ENCODE peak calls at places on chromosomes 7 and 10, in nine cellular contexts. One of them, this sample, is unnamed.

GRCh38 chr10:86372119-86372784 is 5.7 kb upstream of the GRID1 start:
- DNase-seq in gastrocnemius medialis: no peak
- DNase-seq in SK-N-SH: no peak
- DNase-seq in colonic mucosa: no peak
- DNase-seq in H9: no peak
- DNase-seq in CD4-positive, alpha-beta memory T cell: no peak
- DNase-seq in thoracic aorta: no peak
- DNase-seq in PC-9: no peak
- DNase-seq in spleen: peak; percentile 29
- DNase-seq in this sample: no peak

GRCh38 chr7:19665399-19666008 is 43.3 kb downstream of the POLR1F start:
- DNase-seq in gastrocnemius medialis: no peak
- DNase-seq in SK-N-SH: peak; percentile 39
- DNase-seq in colonic mucosa: no peak
- DNase-seq in H9: no peak
- DNase-seq in CD4-positive, alpha-beta memory T cell: peak; percentile 13
- DNase-seq in thoracic aorta: no peak
- DNase-seq in PC-9: no peak
- DNase-seq in spleen: no peak
- DNase-seq in this sample: no peak

GRCh38 chr10:35219906-35220890 is 93.6 kb downstream of the CREM start:
- DNase-seq in gastrocnemius medialis: no peak
- DNase-seq in SK-N-SH: no peak
- DNase-seq in colonic mucosa: no peak
- DNase-seq in H9: no peak
- DNase-seq in CD4-positive, alpha-beta memory T cell: no peak
- DNase-seq in thoracic aorta: no peak
- DNase-seq in PC-9: no peak
- DNase-seq in spleen: no peak
- DNase-seq in this sample: no peak

GRCh38 chr7:27182861-27183681 is 2.0 kb downstream of the HOXA11 start:
- DNase-seq in gastrocnemius medialis: peak; percentile 32
- DNase-seq in SK-N-SH: peak; percentile 55
- DNase-seq in colonic mucosa: no peak
- DNase-seq in H9: peak; percentile 71
- DNase-seq in CD4-positive, alpha-beta memory T cell: no peak
- DNase-seq in thoracic aorta: no peak
- DNase-seq in PC-9: no peak
- DNase-seq in spleen: peak; percentile 69
- DNase-seq in this sample: peak; percentile 7

GRCh38 chr7:7653568-7654187 is 13.1 kb downstream of the UMAD1 start:
- DNase-seq in gastrocnemius medialis: no peak
- DNase-seq in SK-N-SH: peak; percentile 22
- DNase-seq in colonic mucosa: no peak
- DNase-seq in H9: peak; percentile 66
- DNase-seq in CD4-positive, alpha-beta memory T cell: no peak
- DNase-seq in thoracic aorta: no peak
- DNase-seq in PC-9: no peak
- DNase-seq in spleen: no peak
- DNase-seq in this sample: no peak

GRCh38 chr10:111204880-111205279 is 128.1 kb downstream of the ADRA2A start:
- DNase-seq in gastrocnemius medialis: no peak
- DNase-seq in SK-N-SH: no peak
- DNase-seq in colonic mucosa: no peak
- DNase-seq in H9: no peak
- DNase-seq in CD4-positive, alpha-beta memory T cell: no peak
- DNase-seq in thoracic aorta: no peak
- DNase-seq in PC-9: no peak
- DNase-seq in spleen: no peak
- DNase-seq in this sample: no peak

GRCh38 chr7:38655833-38656774 is 24.9 kb upstream of the AMPH start:
- DNase-seq in gastrocnemius medialis: peak; percentile 22
- DNase-seq in SK-N-SH: no peak
- DNase-seq in colonic mucosa: no peak
- DNase-seq in H9: no peak
- DNase-seq in CD4-positive, alpha-beta memory T cell: no peak
- DNase-seq in thoracic aorta: no peak
- DNase-seq in PC-9: no peak
- DNase-seq in spleen: peak; percentile 79
- DNase-seq in this sample: no peak

GRCh38 chr10:74432841-74433594 is 282.0 kb downstream of the ADK start:
- DNase-seq in gastrocnemius medialis: no peak
- DNase-seq in SK-N-SH: peak; percentile 41
- DNase-seq in colonic mucosa: no peak
- DNase-seq in H9: no peak
- DNase-seq in CD4-positive, alpha-beta memory T cell: no peak
- DNase-seq in thoracic aorta: no peak
- DNase-seq in PC-9: no peak
- DNase-seq in spleen: no peak
- DNase-seq in this sample: no peak

GRCh38 chr7:103791894-103792293 is 197.6 kb downstream of the RELN start:
- DNase-seq in gastrocnemius medialis: no peak
- DNase-seq in SK-N-SH: no peak
- DNase-seq in colonic mucosa: no peak
- DNase-seq in H9: no peak
- DNase-seq in CD4-positive, alpha-beta memory T cell: no peak
- DNase-seq in thoracic aorta: no peak
- DNase-seq in PC-9: no peak
- DNase-seq in spleen: no peak
- DNase-seq in this sample: no peak

DNA sequence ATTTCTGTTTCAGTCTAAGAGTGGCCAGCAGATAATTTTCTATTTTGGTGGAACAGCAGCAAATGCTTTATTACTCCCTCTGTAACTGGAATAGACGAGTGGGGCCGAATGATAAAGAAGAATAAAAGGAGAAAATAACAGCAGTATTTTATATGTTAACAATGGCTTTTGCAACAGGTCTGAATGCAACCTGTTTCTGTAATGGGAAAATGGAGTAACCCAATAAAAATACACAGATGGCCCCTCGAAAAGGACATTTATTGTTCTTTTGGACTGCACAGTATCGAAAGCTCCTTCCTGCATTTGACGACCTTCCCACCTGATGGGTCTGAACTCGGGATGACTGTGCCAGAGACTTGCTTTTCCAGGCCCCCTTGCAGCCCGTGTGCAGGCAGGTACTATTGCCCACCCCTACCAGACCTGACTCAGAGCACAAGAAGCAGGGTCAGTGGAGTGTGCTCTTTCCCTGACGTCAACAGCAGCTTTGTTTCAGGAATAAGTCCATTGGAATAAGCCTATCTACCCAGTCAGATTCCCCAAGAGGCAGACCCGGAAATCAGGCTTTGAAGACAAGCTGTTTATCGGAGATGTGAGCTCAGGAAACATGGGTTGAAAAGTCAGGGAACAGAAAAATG is 306.5 kb upstream of the NEBL start:
- DNase-seq in gastrocnemius medialis: no peak
- DNase-seq in SK-N-SH: no peak
- DNase-seq in colonic mucosa: no peak
- DNase-seq in H9: no peak
- DNase-seq in CD4-positive, alpha-beta memory T cell: no peak
- DNase-seq in thoracic aorta: no peak
- DNase-seq in PC-9: no peak
- DNase-seq in spleen: no peak
- DNase-seq in this sample: no peak
- H3K4me1 ChIP-seq in gastrocnemius medialis: no peaks in the 10 kb centered on the region
- H3K4me1 ChIP-seq in SK-N-SH: no peaks in the 10 kb centered on the region
- H3K4me1 ChIP-seq in colonic mucosa: no peaks in the 10 kb centered on the region
- H3K4me1 ChIP-seq in H9: no peaks in the 10 kb centered on the region
- H3K4me1 ChIP-seq in CD4-positive, alpha-beta memory T cell: no peaks in the 10 kb centered on the region
- H3K4me1 ChIP-seq in thoracic aorta: no peaks in the 10 kb centered on the region
- H3K4me1 ChIP-seq in PC-9: no peaks in the 10 kb centered on the region
- H3K4me1 ChIP-seq in spleen: no peaks in the 10 kb centered on the region
- H3K4me1 ChIP-seq in this sample: no peaks in the 10 kb centered on the region

GRCh38 chr10:14649739-14650138 is 125.0 kb downstream of the FAM107B start:
- DNase-seq in gastrocnemius medialis: no peak
- DNase-seq in SK-N-SH: no peak
- DNase-seq in colonic mucosa: no peak
- DNase-seq in H9: no peak
- DNase-seq in CD4-positive, alpha-beta memory T cell: no peak
- DNase-seq in thoracic aorta: no peak
- DNase-seq in PC-9: no peak
- DNase-seq in spleen: no peak
- DNase-seq in this sample: no peak
- H3K4me1 ChIP-seq in gastrocnemius medialis: no peaks in the 10 kb centered on the region
- H3K4me1 ChIP-seq in SK-N-SH: peaks cover 36% of the 10 kb centered on the region
- H3K4me1 ChIP-seq in colonic mucosa: peaks cover 4% of the 10 kb centered on the region
- H3K4me1 ChIP-seq in H9: peaks cover 11% of the 10 kb centered on the region
- H3K4me1 ChIP-seq in CD4-positive, alpha-beta memory T cell: peaks cover 70% of the 10 kb centered on the region
- H3K4me1 ChIP-seq in thoracic aorta: peaks cover 56% of the 10 kb centered on the region
- H3K4me1 ChIP-seq in PC-9: peaks cover 35% of the 10 kb centered on the region
- H3K4me1 ChIP-seq in spleen: peaks cover 26% of the 10 kb centered on the region
- H3K4me1 ChIP-seq in this sample: peaks cover 21% of the 10 kb centered on the region

DNA sequence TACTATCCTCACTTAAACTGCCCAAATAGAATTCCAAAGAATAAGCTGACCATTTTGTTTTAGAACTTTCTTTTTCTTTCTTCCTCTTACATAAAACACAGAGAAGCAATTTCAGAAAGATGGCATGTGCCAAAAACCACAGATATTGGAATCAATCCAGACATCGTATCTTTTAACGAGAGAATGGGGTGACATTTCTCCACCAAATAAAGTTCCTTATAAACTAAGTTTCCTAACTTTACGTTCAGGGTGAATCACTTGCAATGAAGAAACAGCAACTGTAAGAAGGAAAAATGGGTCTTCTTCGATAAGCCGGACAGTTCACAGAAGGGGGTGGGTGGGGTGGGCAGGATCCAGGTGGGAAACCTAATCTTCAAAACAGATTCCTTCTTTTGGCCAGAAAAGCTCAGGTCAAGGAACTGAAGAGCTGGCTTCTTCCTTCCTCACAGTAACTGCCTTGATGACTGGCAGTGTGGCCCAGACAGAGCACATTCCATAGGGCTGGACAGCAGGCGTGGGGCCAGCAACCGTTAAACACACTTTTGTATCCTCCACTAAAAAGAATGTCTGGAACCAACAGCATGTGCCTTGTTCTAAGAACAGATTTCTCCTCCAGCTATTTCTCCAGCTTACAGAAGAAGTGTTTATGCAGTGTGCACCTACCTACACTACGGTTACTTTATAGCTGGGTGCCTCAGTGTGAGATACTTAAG is 31.5 kb downstream of the CREB3L2 start:
- DNase-seq in gastrocnemius medialis: no peak
- DNase-seq in SK-N-SH: no peak
- DNase-seq in colonic mucosa: no peak
- DNase-seq in H9: no peak
- DNase-seq in CD4-positive, alpha-beta memory T cell: no peak
- DNase-seq in thoracic aorta: no peak
- DNase-seq in PC-9: peak; percentile 45
- DNase-seq in spleen: no peak
- DNase-seq in this sample: no peak
- H3K4me1 ChIP-seq in gastrocnemius medialis: peaks cover 29% of the 10 kb centered on the region
- H3K4me1 ChIP-seq in SK-N-SH: peaks cover 15% of the 10 kb centered on the region
- H3K4me1 ChIP-seq in colonic mucosa: no peaks in the 10 kb centered on the region
- H3K4me1 ChIP-seq in H9: peaks cover 9% of the 10 kb centered on the region
- H3K4me1 ChIP-seq in CD4-positive, alpha-beta memory T cell: peaks cover 24% of the 10 kb centered on the region
- H3K4me1 ChIP-seq in thoracic aorta: peaks cover 93% of the 10 kb centered on the region
- H3K4me1 ChIP-seq in PC-9: peaks cover 18% of the 10 kb centered on the region
- H3K4me1 ChIP-seq in spleen: no peaks in the 10 kb centered on the region
- H3K4me1 ChIP-seq in this sample: peaks cover 7% of the 10 kb centered on the region

GRCh38 chr7:2336626-2337025 is 18.0 kb upstream of the EIF3B start:
- DNase-seq in gastrocnemius medialis: no peak
- DNase-seq in SK-N-SH: no peak
- DNase-seq in colonic mucosa: no peak
- DNase-seq in H9: no peak
- DNase-seq in CD4-positive, alpha-beta memory T cell: no peak
- DNase-seq in thoracic aorta: no peak
- DNase-seq in PC-9: no peak
- DNase-seq in spleen: no peak
- DNase-seq in this sample: no peak
- H3K4me1 ChIP-seq in gastrocnemius medialis: no peaks in the 10 kb centered on the region
- H3K4me1 ChIP-seq in SK-N-SH: no peaks in the 10 kb centered on the region
- H3K4me1 ChIP-seq in colonic mucosa: no peaks in the 10 kb centered on the region
- H3K4me1 ChIP-seq in H9: no peaks in the 10 kb centered on the region
- H3K4me1 ChIP-seq in CD4-positive, alpha-beta memory T cell: no peaks in the 10 kb centered on the region
- H3K4me1 ChIP-seq in thoracic aorta: no peaks in the 10 kb centered on the region
- H3K4me1 ChIP-seq in PC-9: no peaks in the 10 kb centered on the region
- H3K4me1 ChIP-seq in spleen: no peaks in the 10 kb centered on the region
- H3K4me1 ChIP-seq in this sample: no peaks in the 10 kb centered on the region

GRCh38 chr7:154242709-154243108 is 190.5 kb downstream of the DPP6 start:
- DNase-seq in gastrocnemius medialis: no peak
- DNase-seq in SK-N-SH: no peak
- DNase-seq in colonic mucosa: no peak
- DNase-seq in H9: no peak
- DNase-seq in CD4-positive, alpha-beta memory T cell: no peak
- DNase-seq in thoracic aorta: no peak
- DNase-seq in PC-9: no peak
- DNase-seq in spleen: no peak
- DNase-seq in this sample: no peak

DNA sequence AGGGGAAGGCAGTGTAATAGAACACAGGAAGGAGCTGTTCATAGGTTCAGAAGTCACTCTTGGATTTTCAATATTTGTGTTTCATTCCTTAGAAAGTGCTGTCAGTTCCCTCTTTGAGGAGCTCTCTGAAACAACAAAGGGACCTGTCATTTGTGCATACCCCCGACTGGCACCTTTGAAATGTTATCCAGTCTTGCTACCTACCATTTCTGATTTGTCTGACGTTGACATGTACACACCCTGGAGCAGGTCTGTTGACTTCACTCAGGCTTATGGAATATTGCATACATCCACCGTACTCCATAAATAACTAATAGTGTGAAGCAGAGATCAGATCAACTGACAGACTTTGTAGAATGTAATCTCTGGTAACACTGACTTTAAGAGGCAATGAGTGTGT is 189.8 kb downstream of the DPP6 start:
- DNase-seq in gastrocnemius medialis: no peak
- DNase-seq in SK-N-SH: no peak
- DNase-seq in colonic mucosa: no peak
- DNase-seq in H9: no peak
- DNase-seq in CD4-positive, alpha-beta memory T cell: no peak
- DNase-seq in thoracic aorta: no peak
- DNase-seq in PC-9: no peak
- DNase-seq in spleen: no peak
- DNase-seq in this sample: no peak
- H3K4me1 ChIP-seq in gastrocnemius medialis: no peaks in the 10 kb centered on the region
- H3K4me1 ChIP-seq in SK-N-SH: no peaks in the 10 kb centered on the region
- H3K4me1 ChIP-seq in colonic mucosa: no peaks in the 10 kb centered on the region
- H3K4me1 ChIP-seq in H9: no peaks in the 10 kb centered on the region
- H3K4me1 ChIP-seq in CD4-positive, alpha-beta memory T cell: no peaks in the 10 kb centered on the region
- H3K4me1 ChIP-seq in thoracic aorta: no peaks in the 10 kb centered on the region
- H3K4me1 ChIP-seq in PC-9: no peaks in the 10 kb centered on the region
- H3K4me1 ChIP-seq in spleen: no peaks in the 10 kb centered on the region
- H3K4me1 ChIP-seq in this sample: no peaks in the 10 kb centered on the region